ENCODE peak calls at places on chromosomes 6 and 20, in seven cellular contexts. One of them, this sample, is unnamed.

GRCh38 chr6:169253745-169254238 is at the start of gene THBS2:
- DNase-seq in prostate gland: no peak
- DNase-seq in transverse colon: peak; percentile 24
- DNase-seq in HepG2: no peak
- DNase-seq in HCT116: no peak
- DNase-seq in spleen: no peak
- DNase-seq in stomach: no peak
- DNase-seq in this sample: no peak

GRCh38 chr6:3458706-3459421 is 2.0 kb upstream of the SLC22A23 start:
- DNase-seq in prostate gland: no peak
- DNase-seq in transverse colon: no peak
- DNase-seq in HepG2: no peak
- DNase-seq in HCT116: no peak
- DNase-seq in spleen: no peak
- DNase-seq in stomach: no peak
- DNase-seq in this sample: no peak

GRCh38 chr20:16444056-16444777 is 129.0 kb downstream of the KIF16B start:
- DNase-seq in prostate gland: no peak
- DNase-seq in transverse colon: no peak
- DNase-seq in HepG2: no peak
- DNase-seq in HCT116: no peak
- DNase-seq in spleen: no peak
- DNase-seq in stomach: no peak
- DNase-seq in this sample: no peak

GRCh38 chr6:147479857-147480256 is 28.6 kb upstream of the SAMD5 start:
- DNase-seq in prostate gland: no peak
- DNase-seq in transverse colon: no peak
- DNase-seq in HepG2: no peak
- DNase-seq in HCT116: no peak
- DNase-seq in spleen: no peak
- DNase-seq in stomach: no peak
- DNase-seq in this sample: no peak

GRCh38 chr6:16762265-16762546 is 946 bp upstream of the ATXN1 start:
- DNase-seq in prostate gland: no peak
- DNase-seq in transverse colon: no peak
- DNase-seq in HepG2: no peak
- DNase-seq in HCT116: no peak
- DNase-seq in spleen: no peak
- DNase-seq in stomach: no peak
- DNase-seq in this sample: no peak

GRCh38 chr20:45823949-45824835 is 2.9 kb downstream of the TNNC2 start:
- DNase-seq in prostate gland: peak; percentile 13
- DNase-seq in transverse colon: peak; percentile 72
- DNase-seq in HepG2: peak; percentile 51
- DNase-seq in HCT116: no peak
- DNase-seq in spleen: peak; percentile 85
- DNase-seq in stomach: peak; percentile 62
- DNase-seq in this sample: peak; percentile 86

GRCh38 chr6:74597266-74597665 is 608.6 kb downstream of the COL12A1 start:
- DNase-seq in prostate gland: no peak
- DNase-seq in transverse colon: no peak
- DNase-seq in HepG2: no peak
- DNase-seq in HCT116: no peak
- DNase-seq in spleen: no peak
- DNase-seq in stomach: no peak
- DNase-seq in this sample: no peak

GRCh38 chr6:152600022-152600421 is 37.1 kb downstream of the SYNE1 start:
- DNase-seq in prostate gland: no peak
- DNase-seq in transverse colon: no peak
- DNase-seq in HepG2: no peak
- DNase-seq in HCT116: no peak
- DNase-seq in spleen: no peak
- DNase-seq in stomach: no peak
- DNase-seq in this sample: no peak

GRCh38 chr6:15264902-15265761 is 19.3 kb downstream of the JARID2 start:
- DNase-seq in prostate gland: peak; percentile 50
- DNase-seq in transverse colon: no peak
- DNase-seq in HepG2: no peak
- DNase-seq in HCT116: no peak
- DNase-seq in spleen: no peak
- DNase-seq in stomach: no peak
- DNase-seq in this sample: no peak

GRCh38 chr20:642398-643174 is 10.4 kb downstream of the SRXN1 start:
- DNase-seq in prostate gland: no peak
- DNase-seq in transverse colon: no peak
- DNase-seq in HepG2: peak; percentile 69
- DNase-seq in HCT116: no peak
- DNase-seq in spleen: no peak
- DNase-seq in stomach: no peak
- DNase-seq in this sample: peak; percentile 77

GRCh38 chr6:40610229-40610628 is 23.1 kb upstream of the LRFN2 start:
- DNase-seq in prostate gland: no peak
- DNase-seq in transverse colon: no peak
- DNase-seq in HepG2: no peak
- DNase-seq in HCT116: no peak
- DNase-seq in spleen: no peak
- DNase-seq in stomach: no peak
- DNase-seq in this sample: no peak

GRCh38 chr20:20318318-20319161 is 49.4 kb upstream of the INSM1 start:
- DNase-seq in prostate gland: no peak
- DNase-seq in transverse colon: no peak
- DNase-seq in HepG2: no peak
- DNase-seq in HCT116: no peak
- DNase-seq in spleen: no peak
- DNase-seq in stomach: no peak
- DNase-seq in this sample: no peak

GRCh38 chr6:170189236-170189635 is 101.6 kb downstream of the DLL1 start:
- DNase-seq in prostate gland: peak; percentile 3
- DNase-seq in transverse colon: no peak
- DNase-seq in HepG2: no peak
- DNase-seq in HCT116: no peak
- DNase-seq in spleen: no peak
- DNase-seq in stomach: no peak
- DNase-seq in this sample: peak; percentile 19

GRCh38 chr20:15945301-15945700 is 627.9 kb downstream of the KIF16B start:
- DNase-seq in prostate gland: no peak
- DNase-seq in transverse colon: no peak
- DNase-seq in HepG2: no peak
- DNase-seq in HCT116: no peak
- DNase-seq in spleen: no peak
- DNase-seq in stomach: no peak
- DNase-seq in this sample: no peak

GRCh38 chr6:13813621-13814175 is 659 bp downstream of the MCUR1 start:
- DNase-seq in prostate gland: peak; percentile 45
- DNase-seq in transverse colon: peak; percentile 77
- DNase-seq in HepG2: peak; percentile 84
- DNase-seq in HCT116: peak; percentile 37
- DNase-seq in spleen: no peak
- DNase-seq in stomach: peak; percentile 58
- DNase-seq in this sample: peak; percentile 83

GRCh38 chr6:86142326-86142725 is 499.6 kb upstream of the SYNCRIP start:
- DNase-seq in prostate gland: no peak
- DNase-seq in transverse colon: no peak
- DNase-seq in HepG2: no peak
- DNase-seq in HCT116: no peak
- DNase-seq in spleen: no peak
- DNase-seq in stomach: no peak
- DNase-seq in this sample: no peak

GRCh38 chr6:36633915-36634314 is 39.8 kb downstream of the SRSF3 start:
- DNase-seq in prostate gland: peak; percentile 80
- DNase-seq in transverse colon: peak; percentile 80
- DNase-seq in HepG2: peak; percentile 70
- DNase-seq in HCT116: no peak
- DNase-seq in spleen: peak; percentile 54
- DNase-seq in stomach: peak; percentile 94
- DNase-seq in this sample: no peak

GRCh38 chr20:17648782-17649730 is 33.0 kb downstream of the RRBP1 start:
- DNase-seq in prostate gland: no peak
- DNase-seq in transverse colon: peak; percentile 69
- DNase-seq in HepG2: no peak
- DNase-seq in HCT116: no peak
- DNase-seq in spleen: peak; percentile 82
- DNase-seq in stomach: peak; percentile 76
- DNase-seq in this sample: peak; percentile 78

GRCh38 chr20:35117148-35117547 is 24.5 kb upstream of the TRPC4AP start:
- DNase-seq in prostate gland: no peak
- DNase-seq in transverse colon: no peak
- DNase-seq in HepG2: no peak
- DNase-seq in HCT116: no peak
- DNase-seq in spleen: no peak
- DNase-seq in stomach: no peak
- DNase-seq in this sample: no peak

GRCh38 chr6:34425132-34425497 is 754 bp downstream of the RPS10 start:
- DNase-seq in prostate gland: no peak
- DNase-seq in transverse colon: no peak
- DNase-seq in HepG2: no peak
- DNase-seq in HCT116: no peak
- DNase-seq in spleen: no peak
- DNase-seq in stomach: no peak
- DNase-seq in this sample: no peak

GRCh38 chr6:34423254-34423653 is 2.6 kb downstream of the RPS10 start:
- DNase-seq in prostate gland: no peak
- DNase-seq in transverse colon: no peak
- DNase-seq in HepG2: no peak
- DNase-seq in HCT116: no peak
- DNase-seq in spleen: no peak
- DNase-seq in stomach: no peak
- DNase-seq in this sample: no peak

GRCh38 chr6:34425498-34426410 is at the start of gene RPS10:
- DNase-seq in prostate gland: peak; percentile 87
- DNase-seq in transverse colon: peak; percentile 94
- DNase-seq in HepG2: peak; percentile 90
- DNase-seq in HCT116: peak; percentile 88
- DNase-seq in spleen: peak; percentile 98
- DNase-seq in stomach: peak; percentile 94
- DNase-seq in this sample: peak; percentile 97

GRCh38 chr6:34424200-34425131 is 1.4 kb downstream of the RPS10 start:
- DNase-seq in prostate gland: no peak
- DNase-seq in transverse colon: no peak
- DNase-seq in HepG2: no peak
- DNase-seq in HCT116: no peak
- DNase-seq in spleen: no peak
- DNase-seq in stomach: no peak
- DNase-seq in this sample: no peak
- TF ChIP-seq POLR2AphosphoS5 in prostate gland: no peak
- TF ChIP-seq POLR2AphosphoS5 in transverse colon: no peak
- TF ChIP-seq POLR2AphosphoS5 in HepG2: no peak
- TF ChIP-seq POLR2AphosphoS5 in HCT116: peak; percentile 8
- TF ChIP-seq POLR2AphosphoS5 in spleen: no peak
- TF ChIP-seq POLR2AphosphoS5 in stomach: no peak
- TF ChIP-seq POLR2AphosphoS5 in this sample: no peak

DNA sequence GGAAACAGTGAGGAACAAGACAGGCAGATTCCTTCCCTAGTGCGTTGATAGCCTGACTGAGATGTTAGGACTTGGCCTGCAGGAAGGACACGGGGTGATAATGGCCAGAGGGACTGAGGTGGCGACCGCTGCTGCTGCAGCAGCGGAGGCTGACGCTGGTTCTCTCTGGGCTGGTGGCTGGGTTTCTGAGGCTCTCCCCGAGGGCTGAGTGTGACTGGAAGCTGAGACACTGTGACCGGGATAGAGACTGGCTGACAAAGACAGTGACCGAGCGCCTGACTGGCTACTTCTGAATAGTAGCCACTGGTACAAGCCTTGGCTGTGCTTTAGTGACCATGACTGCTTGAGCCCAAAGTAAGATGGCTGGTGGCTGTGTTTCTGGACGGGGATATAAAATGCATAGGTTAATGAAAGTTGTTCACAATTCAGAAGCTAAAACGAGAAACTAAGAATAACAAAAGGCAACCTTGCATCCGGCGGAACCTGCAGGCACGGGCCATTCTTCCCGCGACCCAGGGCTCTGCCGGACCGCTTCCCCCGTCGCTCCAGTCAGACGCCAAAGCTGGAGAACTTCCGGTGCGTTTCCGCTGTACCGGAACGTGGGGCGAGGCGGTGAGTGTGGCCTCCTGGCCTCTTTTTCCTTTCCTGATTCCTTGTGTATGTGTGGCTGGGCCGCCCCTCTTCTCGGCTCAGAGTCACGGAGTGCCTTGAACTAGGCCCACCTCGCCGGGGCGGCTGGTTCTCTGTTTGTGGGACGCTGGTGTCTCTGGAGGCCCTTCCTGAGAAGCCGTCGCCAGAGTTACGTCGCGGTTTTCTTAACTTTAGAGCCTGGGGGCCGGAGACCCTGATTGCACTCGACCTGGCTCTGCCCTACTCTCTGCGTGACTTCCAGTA is at the start of gene AAR2:
- DNase-seq in prostate gland: peak; percentile 53
- DNase-seq in transverse colon: peak; percentile 84
- DNase-seq in HepG2: peak; percentile 83
- DNase-seq in HCT116: peak; percentile 60
- DNase-seq in spleen: peak; percentile 93
- DNase-seq in stomach: peak; percentile 82
- DNase-seq in this sample: peak; percentile 93
- TF ChIP-seq POLR2A in prostate gland: no peak
- TF ChIP-seq POLR2A in transverse colon: peak; percentile 57
- TF ChIP-seq POLR2A in HepG2: peak; percentile 96
- TF ChIP-seq POLR2A in HCT116: peak; percentile 59
- TF ChIP-seq POLR2A in spleen: no peak
- TF ChIP-seq POLR2A in stomach: no peak
- TF ChIP-seq POLR2A in this sample: peak; percentile 63

DNA sequence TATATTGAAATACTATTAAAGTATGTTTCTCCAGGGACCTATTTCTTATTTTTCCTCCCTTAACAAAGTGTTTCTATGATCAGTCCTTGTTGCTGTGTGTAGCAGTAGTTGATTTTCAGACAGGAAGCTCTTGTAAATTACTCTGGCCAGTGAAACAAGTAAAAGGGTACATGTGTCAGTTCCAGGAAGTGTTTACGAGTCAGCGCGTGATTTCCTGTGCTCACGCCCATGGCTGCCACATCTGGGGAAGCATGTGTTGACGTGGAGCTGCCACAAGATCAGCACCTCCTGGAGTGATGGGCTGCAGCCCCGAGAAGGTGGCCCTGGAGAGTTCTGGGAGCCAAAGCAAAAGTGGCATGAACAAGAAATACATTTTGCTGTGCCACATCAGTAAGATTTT is 38.6 kb upstream of the GGTLC1 start:
- DNase-seq in prostate gland: peak; percentile 8
- DNase-seq in transverse colon: peak; percentile 53
- DNase-seq in HepG2: no peak
- DNase-seq in HCT116: no peak
- DNase-seq in spleen: peak; percentile 89
- DNase-seq in stomach: peak; percentile 40
- DNase-seq in this sample: peak; percentile 66
- TF ChIP-seq POLR2AphosphoS5 in prostate gland: peak; percentile 38
- TF ChIP-seq POLR2AphosphoS5 in transverse colon: peak; percentile 6
- TF ChIP-seq POLR2AphosphoS5 in HepG2: no peak
- TF ChIP-seq POLR2AphosphoS5 in HCT116: no peak
- TF ChIP-seq POLR2AphosphoS5 in spleen: peak; percentile 80
- TF ChIP-seq POLR2AphosphoS5 in stomach: peak; percentile 47
- TF ChIP-seq POLR2AphosphoS5 in this sample: peak; percentile 73

GRCh38 chr6:24666616-24667377 is at the start of the genes ACOT13 and TDP2:
- DNase-seq in prostate gland: peak; percentile 92
- DNase-seq in transverse colon: peak; percentile 96
- DNase-seq in HepG2: peak; percentile 98
- DNase-seq in HCT116: peak; percentile 93
- DNase-seq in spleen: peak; percentile 98
- DNase-seq in stomach: peak; percentile 96
- DNase-seq in this sample: peak; percentile 95
- TF ChIP-seq POLR2A in prostate gland: peak; percentile 89
- TF ChIP-seq POLR2A in transverse colon: peak; percentile 94
- TF ChIP-seq POLR2A in HepG2: peak; percentile 76
- TF ChIP-seq POLR2A in HCT116: peak; percentile 70
- TF ChIP-seq POLR2A in spleen: peak; percentile 54
- TF ChIP-seq POLR2A in stomach: peak; percentile 38
- TF ChIP-seq POLR2A in this sample: peak; percentile 97

This sample was measured in upper lobe of left lung.